ENCODE peak calls at places on chromosome 7, in five cellular contexts. K is NCI-H2107, T is HS-5, S is EH, M is T-helper 17 cell. Z is an unnamed sample.

GRCh38 chr7:158110034-158110590 is 477.5 kb downstream of the PTPRN2 start:
- DNase-seq in K (no peak), T (no peak), S (no peak), M (no peak), Z (no peak)

GRCh38 chr7:131898418-131898817 is 342.0 kb upstream of the PODXL start:
- DNase-seq in K (no peak), T (no peak), S (peak), M (no peak), Z (no peak)

GRCh38 chr7:135205850-135206249 is 5.5 kb downstream of the WDR91 start:
- DNase-seq in K (no peak), T (no peak), S (no peak), M (no peak), Z (no peak)

GRCh38 chr7:95420996-95421846 is 13.6 kb downstream of the PON2 start:
- DNase-seq in K (peak), T (no peak), S (peak), M (no peak), Z (no peak)

GRCh38 chr7:129494041-129494440 is 8.3 kb upstream of the SMKR1 start:
- DNase-seq in K (no peak), T (peak), S (peak), M (no peak), Z (no peak)

GRCh38 chr7:200704-201103 is 8.3 kb downstream of the FAM20C start:
- DNase-seq in K (no peak), T (no peak), S (no peak), M (no peak), Z (no peak)

GRCh38 chr7:81685263-81685868 is 84.5 kb downstream of the HGF start:
- DNase-seq in K (no peak), T (no peak), S (no peak), M (no peak), Z (no peak)

GRCh38 chr7:44880317-44881018 is 4.9 kb downstream of the PURB start:
- DNase-seq in K (no peak), T (no peak), S (no peak), M (no peak), Z (no peak)

GRCh38 chr7:155164316-155164715 is 94.2 kb downstream of the HTR5A start:
- DNase-seq in K (no peak), T (no peak), S (no peak), M (no peak), Z (no peak)

GRCh38 chr7:590731-591551 is 71.3 kb upstream of the PDGFA start:
- DNase-seq in K (no peak), T (no peak), S (peak), M (no peak), Z (no peak)

GRCh38 chr7:117673367-117673766 is 193.5 kb downstream of the CFTR start:
- DNase-seq in K (no peak), T (no peak), S (no peak), M (no peak), Z (peak)

GRCh38 chr7:117385340-117386124 is 41.8 kb downstream of the ASZ1 start:
- DNase-seq in K (no peak), T (peak), S (peak), M (no peak), Z (no peak)

GRCh38 chr7:35991511-35992232 is 161.4 kb upstream of the EEPD1 start:
- DNase-seq in K (no peak), T (no peak), S (no peak), M (no peak), Z (no peak)

GRCh38 chr7:19210883-19211282 is 65.7 kb upstream of the FERD3L start:
- DNase-seq in K (no peak), T (no peak), S (no peak), M (no peak), Z (no peak)

GRCh38 chr7:115145512-115145911 is 223.6 kb downstream of the MDFIC start:
- DNase-seq in K (no peak), T (no peak), S (peak), M (no peak), Z (no peak)

GRCh38 chr7:139153832-139154231 is 44.3 kb upstream of the ZC3HAV1 start:
- DNase-seq in K (no peak), T (peak), S (peak), M (no peak), Z (no peak)

GRCh38 chr7:18610331-18610948 is 114.9 kb downstream of the HDAC9 start:
- DNase-seq in K (no peak), T (no peak), S (peak), M (no peak), Z (no peak)

GRCh38 chr7:80133361-80134104 is 1.1 kb upstream of the GNAI1 start:
- DNase-seq in K (no peak), T (no peak), S (peak), M (no peak), Z (no peak)

GRCh38 chr7:25858562-25859411 is 293.2 kb upstream of the NFE2L3 start:
- DNase-seq in K (no peak), T (no peak), S (no peak), M (no peak), Z (peak)

GRCh38 chr7:127582361-127582760 is 3.0 kb downstream of the GCC1 start:
- DNase-seq in K (no peak), T (no peak), S (no peak), M (no peak), Z (no peak)

GRCh38 chr7:22698762-22699161 is 28.2 kb upstream of the IL6 start:
- DNase-seq in K (no peak), T (no peak), S (no peak), M (no peak), Z (no peak)

GRCh38 chr7:74479961-74480829 is 26.5 kb downstream of the GTF2IRD1 start:
- DNase-seq in K (peak), T (no peak), S (peak), M (no peak), Z (peak)

GRCh38 chr7:129845972-129846327 is 106.8 kb downstream of the UBE2H start:
- DNase-seq in K (no peak), T (peak), S (peak), M (no peak), Z (no peak)

GRCh38 chr7:54664235-54665228 is 94.5 kb downstream of the SEC61G start:
- DNase-seq in K (no peak), T (peak), S (no peak), M (no peak), Z (peak)

GRCh38 chr7:73345538-73345937 is 17.6 kb downstream of the FKBP6 start:
- DNase-seq in K (no peak), T (no peak), S (no peak), M (no peak), Z (no peak)

GRCh38 chr7:100745184-100745583 is 11.8 kb downstream of the ZAN start:
- DNase-seq in K (no peak), T (no peak), S (peak), M (no peak), Z (no peak)

GRCh38 chr7:135644729-135645128 is 17.6 kb upstream of the STMP1 start:
- DNase-seq in K (no peak), T (no peak), S (no peak), M (no peak), Z (no peak)

GRCh38 chr7:129969881-129970446 is 17.2 kb upstream of the UBE2H start:
- DNase-seq in K (no peak), T (peak), S (peak), M (no peak), Z (no peak)

GRCh38 chr7:25964483-25964961 is 187.5 kb upstream of the NFE2L3 start:
- DNase-seq in K (no peak), T (no peak), S (no peak), M (no peak), Z (no peak)

GRCh38 chr7:46389131-46389530 is 468.1 kb upstream of the IGFBP3 start:
- DNase-seq in K (no peak), T (no peak), S (no peak), M (no peak), Z (no peak)

GRCh38 chr7:141475678-141476077 is 75.5 kb upstream of the AGK start:
- DNase-seq in K (no peak), T (no peak), S (no peak), M (no peak), Z (no peak)

GRCh38 chr7:107596881-107597581 is 17.0 kb downstream of the BCAP29 start:
- DNase-seq in K (no peak), T (no peak), S (peak), M (no peak), Z (no peak)

GRCh38 chr7:72751978-72752377 is 76.0 kb downstream of the TYW1B start:
- DNase-seq in K (no peak), T (no peak), S (peak), M (no peak), Z (no peak)

GRCh38 chr7:104982773-104983619 is 31.0 kb upstream of the KMT2E start:
- DNase-seq in K (no peak), T (no peak), S (no peak), M (no peak), Z (no peak)

GRCh38 chr7:123472751-123473150 is 61.6 kb downstream of the IQUB start:
- DNase-seq in K (no peak), T (no peak), S (no peak), M (no peak), Z (no peak)

GRCh38 chr7:154646126-154647013 is 356.6 kb downstream of the PAXIP1 start:
- DNase-seq in K (no peak), T (no peak), S (no peak), M (no peak), Z (no peak)

Z was measured in NCI-H510A.